ENCODE peak calls at places on chromosomes 11 and 22, in ten cellular contexts. E is brain pericyte; W is NCI-H1048; C is HAP-1; Y is NCI-H510A treated with DMSO at 0.1 percent for 48 hours; V is non-pigmented ciliary epithelial cell; Z is NCI-H774; T is EH; P is activated T-cell treated with anti-CD3 and anti-CD28 coated beads, Interleukin-2, amount 50 U/mL, for 24 hours; R is NCI-H1694 treated with DMSO at 0.1 percent for 48 hours. M is an unnamed sample.

GRCh38 chr11:47711225-47711624 is 3.9 kb downstream of the AGBL2 start:
- DNase-seq in E (no peak), W (no peak), C (no peak), Y (no peak), V (no peak), Z (no peak), T (no peak), P (no peak), R (no peak), M (no peak)

GRCh38 chr22:36395061-36395849 is 7.5 kb upstream of the MYH9 start:
- DNase-seq in E (no peak), W (no peak), C (no peak), Y (peak), V (no peak), Z (no peak), T (no peak), P (no peak), R (no peak), M (no peak)

GRCh38 chr11:106706355-106706754 is 311.9 kb downstream of the GUCY1A2 start:
- DNase-seq in E (no peak), W (no peak), C (no peak), Y (no peak), V (peak), Z (no peak), T (peak), P (no peak), R (no peak), M (peak)

GRCh38 chr22:26502688-26503561 is 9.3 kb downstream of the TFIP11 start:
- DNase-seq in E (no peak), W (no peak), C (no peak), Y (peak), V (no peak), Z (no peak), T (peak), P (peak), R (peak), M (peak)

GRCh38 chr22:16957781-16958180 is 50.2 kb downstream of the GAB4 start:
- DNase-seq in E (no peak), W (no peak), C (no peak), Y (no peak), V (no peak), Z (no peak), T (no peak), P (no peak), R (no peak), M (no peak)

GRCh38 chr11:36333468-36333867 is 37.4 kb downstream of the PRR5L start:
- DNase-seq in E (no peak), W (no peak), C (no peak), Y (no peak), V (no peak), Z (no peak), T (peak), P (no peak), R (no peak), M (no peak)

GRCh38 chr11:34792814-34793241 is 123.4 kb downstream of the APIP start:
- DNase-seq in E (no peak), W (no peak), C (peak), Y (no peak), V (no peak), Z (no peak), T (no peak), P (no peak), R (no peak), M (peak)

GRCh38 chr11:27241316-27242122 is 121.5 kb downstream of the CCDC34 start:
- DNase-seq in E (no peak), W (no peak), C (no peak), Y (no peak), V (no peak), Z (no peak), T (peak), P (no peak), R (no peak), M (peak)

GRCh38 chr11:132050081-132050480 is 679.7 kb downstream of the NTM start:
- DNase-seq in E (no peak), W (no peak), C (no peak), Y (no peak), V (no peak), Z (no peak), T (no peak), P (no peak), R (no peak), M (no peak)

GRCh38 chr11:64131657-64132387 is 34.1 kb downstream of the MACROD1 start:
- DNase-seq in E (no peak), W (no peak), C (no peak), Y (peak), V (no peak), Z (peak), T (no peak), P (no peak), R (peak), M (no peak)

GRCh38 chr22:49322861-49323622 is 504.6 kb downstream of the BRD1 start:
- DNase-seq in E (no peak), W (no peak), C (no peak), Y (no peak), V (no peak), Z (no peak), T (no peak), P (no peak), R (no peak), M (no peak)

GRCh38 chr11:9753031-9753430 is 89.2 kb downstream of the SWAP70 start:
- DNase-seq in E (no peak), W (no peak), C (no peak), Y (no peak), V (peak), Z (no peak), T (peak), P (no peak), R (no peak), M (no peak)

M was measured in SK-MEL-5.